ENCODE peak calls at places on chromosomes 2 and 18, in six cellular contexts. I is lower lobe of right lung, F is testis, M is brain microvascular endothelial cell, E is HCT116, W is HL-60. U is an unnamed sample.

GRCh38 chr2:105487142-105488069 is 88.6 kb upstream of the FHL2 start:
- DNase-seq in I (no peak), F (peak; percentile 81), M (peak; percentile 75), E (no peak), W (no peak), U (no peak)

GRCh38 chr2:138814123-138814883 is 34.1 kb upstream of the NXPH2 start:
- DNase-seq in I (no peak), F (no peak), M (no peak), E (peak; percentile 13), W (peak; percentile 61), U (no peak)

GRCh38 chr2:7430869-7431641 is 513.8 kb downstream of the RNF144A start:
- DNase-seq in I (peak; percentile 87), F (peak; percentile 32), M (no peak), E (no peak), W (peak; percentile 43), U (no peak)

GRCh38 chr2:176124358-176125214 is 2.1 kb downstream of the HOXD9 start:
- DNase-seq in I (no peak), F (peak; percentile 11), M (no peak), E (no peak), W (no peak), U (no peak)

GRCh38 chr18:27901424-27902226 is 275.3 kb downstream of the CDH2 start:
- DNase-seq in I (no peak), F (no peak), M (no peak), E (no peak), W (no peak), U (no peak)

GRCh38 chr2:216082388-216082733 is 642 bp downstream of the TMEM169 start:
- DNase-seq in I (no peak), F (no peak), M (no peak), E (no peak), W (no peak), U (no peak)

GRCh38 chr2:50346104-50346503 is 685.8 kb downstream of the NRXN1 start:
- DNase-seq in I (peak; percentile 42), F (no peak), M (no peak), E (no peak), W (no peak), U (no peak)

GRCh38 chr18:56982756-56983155 is 164.1 kb upstream of the BOD1L2 start:
- DNase-seq in I (no peak), F (no peak), M (no peak), E (no peak), W (no peak), U (no peak)

GRCh38 chr2:40243581-40243980 is 208.3 kb downstream of the SLC8A1 start:
- DNase-seq in I (no peak), F (no peak), M (peak; percentile 66), E (no peak), W (no peak), U (no peak)

GRCh38 chr2:149087751-149088150 is 49.3 kb downstream of the LYPD6B start:
- DNase-seq in I (no peak), F (no peak), M (no peak), E (no peak), W (no peak), U (no peak)

GRCh38 chr2:242032780-242033656 is 163.5 kb downstream of the RTP5 start:
- DNase-seq in I (no peak), F (no peak), M (no peak), E (no peak), W (no peak), U (no peak)

GRCh38 chr2:158142165-158142564 is 40.5 kb downstream of the UPP2 start:
- DNase-seq in I (no peak), F (no peak), M (no peak), E (no peak), W (peak; percentile 45), U (no peak)

GRCh38 chr2:238999290-238999741 is 151.4 kb downstream of the TWIST2 start:
- DNase-seq in I (no peak), F (peak; percentile 42), M (no peak), E (no peak), W (no peak), U (no peak)

GRCh38 chr2:47288864-47289263 is 114.1 kb upstream of the MSH2 start:
- DNase-seq in I (no peak), F (no peak), M (no peak), E (no peak), W (peak; percentile 80), U (no peak)

GRCh38 chr2:72572501-72572900 is 253.3 kb downstream of the EXOC6B start:
- DNase-seq in I (no peak), F (no peak), M (peak; percentile 92), E (no peak), W (no peak), U (no peak)

GRCh38 chr2:237421542-237422047 is 7.6 kb upstream of the COL6A3 start:
- DNase-seq in I (peak; percentile 82), F (peak; percentile 79), M (peak; percentile 87), E (peak; percentile 73), W (peak; percentile 3), U (peak; percentile 45)

GRCh38 chr2:89842180-89842908 is 1150.9 kb downstream of the RPIA start:
- DNase-seq in I (peak; percentile 34), F (no peak), M (no peak), E (no peak), W (no peak), U (no peak)

GRCh38 chr2:241892299-241893137 is 23.0 kb downstream of the RTP5 start:
- DNase-seq in I (peak; percentile 42), F (no peak), M (no peak), E (no peak), W (no peak), U (no peak)

GRCh38 chr2:12678189-12678588 is 38.5 kb upstream of the TRIB2 start:
- DNase-seq in I (no peak), F (no peak), M (no peak), E (no peak), W (no peak), U (no peak)

GRCh38 chr2:162821176-162821575 is 17.4 kb downstream of the KCNH7 start:
- DNase-seq in I (no peak), F (no peak), M (peak; percentile 14), E (no peak), W (no peak), U (no peak)

GRCh38 chr2:9178110-9178904 is 28.3 kb upstream of the ASAP2 start:
- DNase-seq in I (no peak), F (no peak), M (peak; percentile 39), E (no peak), W (no peak), U (no peak)

GRCh38 chr2:48312126-48312525 is 217.8 kb upstream of the STON1 start:
- DNase-seq in I (no peak), F (no peak), M (no peak), E (no peak), W (no peak), U (no peak)

GRCh38 chr2:43307046-43307445 is 80.6 kb upstream of the ZFP36L2 start:
- DNase-seq in I (no peak), F (no peak), M (no peak), E (no peak), W (no peak), U (no peak)
- H3K27ac ChIP-seq in I (no peak overlapping the region), F (no peak overlapping the region), M (no peak overlapping the region), E (no peak overlapping the region), W (no peak overlapping the region), U (no peak overlapping the region)

GRCh38 chr18:77478619-77479018 is 229.0 kb downstream of the GALR1 start:
- DNase-seq in I (no peak), F (peak; percentile 34), M (peak; percentile 52), E (no peak), W (peak; percentile 25), U (no peak)

GRCh38 chr18:77479047-77479446 is 229.4 kb downstream of the GALR1 start:
- DNase-seq in I (no peak), F (no peak), M (no peak), E (no peak), W (no peak), U (no peak)

GRCh38 chr18:77482190-77482928 is 232.7 kb downstream of the GALR1 start:
- DNase-seq in I (no peak), F (no peak), M (peak; percentile 14), E (no peak), W (no peak), U (no peak)

GRCh38 chr18:77486985-77487384 is 237.3 kb downstream of the GALR1 start:
- DNase-seq in I (no peak), F (no peak), M (no peak), E (no peak), W (no peak), U (no peak)

DNA sequence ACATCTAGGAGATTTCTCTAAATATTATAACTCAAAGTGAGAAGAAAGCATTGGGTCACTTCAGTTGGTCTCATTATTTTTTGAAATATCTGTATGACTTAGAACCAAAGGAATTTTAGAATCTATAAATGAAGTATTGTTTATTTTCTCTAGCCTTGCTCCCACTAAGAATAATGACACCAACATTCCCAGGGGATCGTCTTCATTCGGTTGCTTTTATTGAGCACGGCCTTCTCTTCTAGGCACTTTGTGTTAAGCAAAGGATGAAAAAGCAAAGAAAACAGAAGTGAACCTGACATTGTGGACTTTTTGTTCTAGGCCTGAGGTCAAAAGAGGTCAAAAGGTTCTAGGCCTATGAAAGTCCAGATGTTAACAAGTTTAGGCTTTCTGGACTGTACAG is 231.9 kb downstream of the GALR1 start:
- DNase-seq in I (no peak), F (no peak), M (no peak), E (no peak), W (no peak), U (no peak)
- H3K27me3 ChIP-seq in I (no peaks in the 10 kb centered on the region), F (no peaks in the 10 kb centered on the region), M (no peaks in the 10 kb centered on the region), E (no peaks in the 10 kb centered on the region), W (no peaks in the 10 kb centered on the region), U (peaks cover 3% of the 10 kb centered on the region)

DNA sequence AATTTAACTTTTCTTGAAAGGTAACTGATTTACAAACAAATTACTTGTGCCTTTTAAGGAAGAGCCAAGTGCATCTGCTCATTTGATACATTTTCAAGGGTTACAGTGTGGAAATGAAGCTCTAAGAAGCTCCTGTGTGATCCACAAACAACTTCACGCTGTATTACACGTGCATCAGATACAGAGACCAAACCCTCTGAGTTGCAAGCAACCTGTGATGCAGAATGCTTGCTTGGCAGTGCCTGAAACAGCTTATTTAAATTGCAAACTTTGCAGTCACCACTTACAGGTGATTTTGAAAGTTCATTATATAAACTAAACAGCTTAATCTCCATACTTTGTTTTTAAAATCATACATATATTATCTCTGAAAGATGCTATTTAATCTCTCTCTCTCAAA is 50.1 kb downstream of the ZEB2 start:
- DNase-seq in I (no peak), F (peak; percentile 52), M (no peak), E (no peak), W (no peak), U (no peak)
- H3K27ac ChIP-seq in I (no peak overlapping the region), F (peak overlapping the region; percentile 17), M (no peak overlapping the region), E (no peak overlapping the region), W (no peak overlapping the region), U (no peak overlapping the region)

DNA sequence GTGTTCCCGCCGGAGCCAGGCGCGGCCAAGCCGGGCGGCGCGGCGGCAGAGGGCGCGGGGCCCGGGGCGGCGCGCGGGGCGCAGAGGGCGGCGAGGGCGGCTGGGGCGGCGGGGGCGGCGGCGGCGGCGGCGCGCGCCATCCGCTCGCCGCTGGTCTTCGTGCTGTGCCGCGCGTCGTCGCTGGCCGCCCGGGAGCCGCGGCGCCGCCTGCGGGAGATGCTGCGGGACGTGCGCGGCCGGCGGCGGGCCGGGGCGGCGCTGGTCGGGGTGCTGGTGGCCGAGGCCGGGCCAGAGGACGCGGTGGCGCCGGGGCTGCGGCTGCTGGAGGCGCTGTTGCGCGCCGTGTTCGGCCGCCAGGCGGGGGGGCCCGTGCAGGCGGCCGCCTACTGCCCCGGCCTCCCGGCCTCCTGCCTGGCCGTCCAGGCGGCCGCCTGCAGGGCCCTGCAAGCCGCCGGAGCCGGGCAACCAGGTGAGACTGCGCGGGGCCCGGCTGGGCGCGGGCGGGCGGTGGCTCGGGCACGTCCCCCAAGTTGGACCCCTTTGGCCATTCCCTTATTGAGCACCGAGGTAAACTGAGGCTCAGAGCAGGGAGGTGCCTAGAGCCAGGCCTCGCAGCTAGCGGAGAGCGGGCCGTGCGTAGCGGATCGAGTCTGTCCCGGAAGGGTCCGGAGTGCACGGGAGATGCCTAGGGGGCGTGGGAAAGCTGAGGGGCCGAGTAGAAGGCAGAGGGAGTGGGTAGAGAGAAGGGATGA is 584 bp downstream of the C2orf72 start:
- DNase-seq in I (no peak), F (no peak), M (no peak), E (no peak), W (no peak), U (no peak)
- H3K27me3 ChIP-seq in I (peaks cover 51% of the 10 kb centered on the region), F (no peaks in the 10 kb centered on the region), M (peaks cover 44% of the 10 kb centered on the region), E (no peaks in the 10 kb centered on the region), W (peaks cover 47% of the 10 kb centered on the region), U (peaks cover 33% of the 10 kb centered on the region)